ENCODE peak calls at places on chromosomes 16 and 17, in four cellular contexts. K, V, Q and J are unnamed samples.

GRCh38 chr17:17993366-17993765 is 20.7 kb downstream of the DRC3 start:
- DNase-seq in K (peak; percentile 52), V (no peak), Q (no peak), J (no peak)

GRCh38 chr17:419073-419735 is 66.6 kb upstream of the RPH3AL start:
- DNase-seq in K (no peak), V (peak; percentile 88), Q (no peak), J (no peak)

GRCh38 chr17:65787503-65787902 is 226.1 kb upstream of the AXIN2 start:
- DNase-seq in K (no peak), V (no peak), Q (no peak), J (no peak)

GRCh38 chr17:16415031-16415924 is at the start of gene TRPV2:
- DNase-seq in K (no peak), V (no peak), Q (no peak), J (no peak)

GRCh38 chr17:17344507-17345293 is 41.5 kb downstream of the NT5M start:
- DNase-seq in K (no peak), V (no peak), Q (no peak), J (no peak)

GRCh38 chr16:66291833-66292232 is 74.7 kb upstream of the CDH5 start:
- DNase-seq in K (peak; percentile 43), V (no peak), Q (no peak), J (no peak)

GRCh38 chr16:10578474-10579316 is 1.7 kb downstream of the EMP2 start:
- DNase-seq in K (no peak), V (no peak), Q (no peak), J (no peak)

GRCh38 chr16:84683691-84684591 is 15.9 kb upstream of the USP10 start:
- DNase-seq in K (no peak), V (no peak), Q (no peak), J (no peak)

GRCh38 chr17:77691216-77692085 is 267.1 kb upstream of the TNRC6C start:
- DNase-seq in K (no peak), V (no peak), Q (no peak), J (peak; percentile 40)

GRCh38 chr17:31431795-31432658 is 40.6 kb downstream of the RAB11FIP4 start:
- DNase-seq in K (no peak), V (no peak), Q (no peak), J (no peak)

GRCh38 chr17:4766199-4766598 is 5.5 kb upstream of the TM4SF5 start:
- DNase-seq in K (no peak), V (no peak), Q (no peak), J (no peak)

GRCh38 chr16:13110124-13110796 is 208.9 kb downstream of the SHISA9 start:
- DNase-seq in K (no peak), V (no peak), Q (no peak), J (peak; percentile 47)

GRCh38 chr17:66397486-66397885 is 95.1 kb downstream of the PRKCA start:
- DNase-seq in K (peak; percentile 36), V (peak; percentile 88), Q (no peak), J (no peak)

GRCh38 chr16:3637371-3637923 is 17.0 kb upstream of the DNASE1 start:
- DNase-seq in K (no peak), V (peak; percentile 55), Q (no peak), J (no peak)

GRCh38 chr17:70105641-70106040 is 30.6 kb downstream of the KCNJ16 start:
- DNase-seq in K (no peak), V (no peak), Q (no peak), J (no peak)
- H3K4me3 ChIP-seq in K (no peak overlapping the region), V (no peak overlapping the region), Q (no peak overlapping the region), J (no peak overlapping the region)

GRCh38 chr16:89600956-89601355 is 12.5 kb upstream of the DPEP1 start:
- DNase-seq in K (no peak), V (no peak), Q (no peak), J (no peak)

GRCh38 chr16:89598199-89598598 is 15.2 kb upstream of the DPEP1 start:
- DNase-seq in K (peak; percentile 79), V (no peak), Q (no peak), J (no peak)

GRCh38 chr16:89600427-89600826 is 13.0 kb upstream of the DPEP1 start:
- DNase-seq in K (no peak), V (no peak), Q (no peak), J (no peak)

GRCh38 chr16:89599902-89600301 is 13.5 kb upstream of the DPEP1 start:
- DNase-seq in K (no peak), V (no peak), Q (no peak), J (no peak)

GRCh38 chr16:89599451-89599858 is 14.0 kb upstream of the DPEP1 start:
- DNase-seq in K (peak; percentile 49), V (no peak), Q (no peak), J (no peak)
- H3K4me3 ChIP-seq in K (no peak overlapping the region), V (no peak overlapping the region), Q (no peak overlapping the region), J (no peak overlapping the region)

GRCh38 chr16:249431-249830 is 14.8 kb downstream of the FAM234A start:
- DNase-seq in K (no peak), V (no peak), Q (no peak), J (no peak)

GRCh38 chr16:254461-254860 is 19.8 kb downstream of the FAM234A start:
- DNase-seq in K (no peak), V (no peak), Q (no peak), J (no peak)

GRCh38 chr16:253833-254232 is 19.2 kb downstream of the FAM234A start:
- DNase-seq in K (no peak), V (no peak), Q (no peak), J (no peak)

GRCh38 chr16:255183-255582 is 20.6 kb downstream of the RGS11 start:
- DNase-seq in K (no peak), V (no peak), Q (no peak), J (no peak)

GRCh38 chr16:252366-253337 is 18.0 kb downstream of the FAM234A start:
- DNase-seq in K (no peak), V (no peak), Q (no peak), J (no peak)
- H3K4me3 ChIP-seq in K (no peak overlapping the region), V (no peak overlapping the region), Q (no peak overlapping the region), J (no peak overlapping the region)

GRCh38 chr17:37821025-37821713 is 76.3 kb upstream of the HNF1B start:
- DNase-seq in K (peak; percentile 28), V (no peak), Q (no peak), J (no peak)
- H3K4me3 ChIP-seq in K (no peak overlapping the region), V (no peak overlapping the region), Q (no peak overlapping the region), J (no peak overlapping the region)

DNA sequence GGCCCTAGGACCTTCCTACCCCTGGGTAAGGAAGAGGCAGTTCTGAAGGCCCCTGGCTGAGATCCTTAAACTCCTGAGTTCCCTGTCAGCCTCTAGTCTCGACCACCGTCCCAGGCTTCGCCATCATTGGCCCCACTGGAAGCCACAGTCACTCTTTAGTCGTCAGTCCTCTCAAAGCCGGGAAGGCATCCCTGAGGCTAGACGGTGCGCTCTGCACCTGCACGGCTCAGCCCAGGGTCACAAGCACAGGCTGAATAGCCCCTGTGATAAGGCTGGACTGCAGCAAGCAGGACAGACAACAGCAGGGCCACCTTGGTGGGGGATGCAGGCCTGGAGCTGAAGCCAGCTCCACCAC is 3.3 kb upstream of the HEXIM1 start:
- DNase-seq in K (no peak), V (no peak), Q (no peak), J (no peak)
- H3K4me3 ChIP-seq in K (no peak overlapping the region), V (no peak overlapping the region), Q (no peak overlapping the region), J (no peak overlapping the region)

GRCh38 chr17:74205274-74205673 is 1.8 kb downstream of the RPL38 start:
- DNase-seq in K (no peak), V (no peak), Q (no peak), J (no peak)
- H3K4me3 ChIP-seq in K (peak overlapping the region; percentile 87), V (peak overlapping the region; percentile 98), Q (no peak overlapping the region), J (peak overlapping the region; percentile 75)

GRCh38 chr17:68732301-68732749 is 131.2 kb upstream of the FAM20A start:
- DNase-seq in K (peak; percentile 35), V (no peak), Q (no peak), J (no peak)
- H3K4me3 ChIP-seq in K (no peak overlapping the region), V (no peak overlapping the region), Q (no peak overlapping the region), J (no peak overlapping the region)

GRCh38 chr17:76152580-76152979 is 11.5 kb upstream of the FOXJ1 start:
- DNase-seq in K (no peak), V (no peak), Q (no peak), J (no peak)

GRCh38 chr17:76153202-76153601 is 12.2 kb upstream of the FOXJ1 start:
- DNase-seq in K (no peak), V (no peak), Q (no peak), J (no peak)

GRCh38 chr17:76153640-76154039 is 12.6 kb upstream of the FOXJ1 start:
- DNase-seq in K (peak; percentile 45), V (no peak), Q (no peak), J (no peak)

GRCh38 chr17:76154935-76155845 is 14.1 kb upstream of the FOXJ1 start:
- DNase-seq in K (no peak), V (no peak), Q (no peak), J (no peak)

DNA sequence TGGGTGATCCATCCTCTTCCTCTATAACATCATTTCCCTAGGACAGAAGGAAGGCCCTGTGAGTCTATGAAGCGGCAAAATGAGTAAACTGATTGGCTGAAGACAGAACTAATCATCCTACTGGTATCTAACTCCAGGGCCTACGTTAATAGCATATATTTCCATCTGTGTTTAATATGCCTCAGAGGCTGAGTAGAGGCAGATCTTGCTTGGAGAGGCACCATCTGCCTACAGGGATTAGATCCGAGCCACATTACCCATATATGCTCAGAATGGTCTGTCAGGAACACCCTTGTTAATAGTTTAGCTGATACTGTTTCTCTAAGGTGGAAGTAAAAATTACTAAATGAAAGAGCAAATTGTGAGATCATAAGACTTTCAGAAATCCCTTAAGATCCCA is 13.2 kb upstream of the FOXJ1 start:
- DNase-seq in K (no peak), V (no peak), Q (no peak), J (no peak)
- H3K4me3 ChIP-seq in K (no peak overlapping the region), V (no peak overlapping the region), Q (no peak overlapping the region), J (no peak overlapping the region)

GRCh38 chr16:659618-660017 is 8.3 kb upstream of the RHOT2 start:
- DNase-seq in K (no peak), V (no peak), Q (no peak), J (no peak)
- H3K4me3 ChIP-seq in K (no peak overlapping the region), V (no peak overlapping the region), Q (no peak overlapping the region), J (no peak overlapping the region)

GRCh38 chr16:87705780-87706277 is 60.0 kb downstream of the KLHDC4 start:
- DNase-seq in K (no peak), V (no peak), Q (no peak), J (no peak)

GRCh38 chr16:87707097-87707496 is 58.7 kb downstream of the KLHDC4 start:
- DNase-seq in K (no peak), V (no peak), Q (no peak), J (no peak)

GRCh38 chr16:87704754-87705353 is 60.9 kb downstream of the KLHDC4 start:
- DNase-seq in K (no peak), V (no peak), Q (no peak), J (no peak)

GRCh38 chr16:87707714-87708113 is 58.1 kb downstream of the KLHDC4 start:
- DNase-seq in K (no peak), V (peak; percentile 85), Q (no peak), J (no peak)

GRCh38 chr16:87706278-87707000 is 59.3 kb downstream of the KLHDC4 start:
- DNase-seq in K (no peak), V (no peak), Q (no peak), J (no peak)
- H3K4me3 ChIP-seq in K (no peak overlapping the region), V (no peak overlapping the region), Q (no peak overlapping the region), J (no peak overlapping the region)